ENCODE peak calls at places on chromosomes 5 and 9, in eight cellular contexts. One of them, this sample, is unnamed.
A peak's percentile ranks its signal among the peaks of the same experiment; 100 is the strongest.

GRCh38 chr5:169126376-169127043 is 174.4 kb downstream of the SLIT3 start:
- DNase-seq in left ventricle myocardium inferior: no peak
- DNase-seq in NCI-H510A treated with DMSO at 0.1 percent for 48 hours: no peak
- DNase-seq in psoas muscle: no peak
- DNase-seq in fibroblast of lung: no peak
- DNase-seq in RWPE1: no peak
- DNase-seq in H54: no peak
- DNase-seq in GM12891: no peak
- DNase-seq in this sample: no peak

GRCh38 chr5:142425286-142426065 is 100.7 kb upstream of the SPRY4 start:
- DNase-seq in left ventricle myocardium inferior: no peak
- DNase-seq in NCI-H510A treated with DMSO at 0.1 percent for 48 hours: no peak
- DNase-seq in psoas muscle: no peak
- DNase-seq in fibroblast of lung: peak; percentile 73
- DNase-seq in RWPE1: no peak
- DNase-seq in H54: no peak
- DNase-seq in GM12891: no peak
- DNase-seq in this sample: no peak

GRCh38 chr9:71249729-71250317 is 128.4 kb upstream of the TRPM3 start:
- DNase-seq in left ventricle myocardium inferior: no peak
- DNase-seq in NCI-H510A treated with DMSO at 0.1 percent for 48 hours: peak; percentile 53
- DNase-seq in psoas muscle: no peak
- DNase-seq in fibroblast of lung: peak; percentile 75
- DNase-seq in RWPE1: peak; percentile 75
- DNase-seq in H54: peak; percentile 43
- DNase-seq in GM12891: peak; percentile 3
- DNase-seq in this sample: peak; percentile 2

GRCh38 chr9:107292811-107293554 is 9.9 kb downstream of the RAD23B start:
- DNase-seq in left ventricle myocardium inferior: no peak
- DNase-seq in NCI-H510A treated with DMSO at 0.1 percent for 48 hours: no peak
- DNase-seq in psoas muscle: no peak
- DNase-seq in fibroblast of lung: no peak
- DNase-seq in RWPE1: no peak
- DNase-seq in H54: no peak
- DNase-seq in GM12891: no peak
- DNase-seq in this sample: no peak

GRCh38 chr5:64144429-64145215 is 21.0 kb upstream of the RNF180 start:
- DNase-seq in left ventricle myocardium inferior: no peak
- DNase-seq in NCI-H510A treated with DMSO at 0.1 percent for 48 hours: no peak
- DNase-seq in psoas muscle: no peak
- DNase-seq in fibroblast of lung: peak; percentile 41
- DNase-seq in RWPE1: peak; percentile 43
- DNase-seq in H54: no peak
- DNase-seq in GM12891: no peak
- DNase-seq in this sample: no peak

GRCh38 chr9:72592501-72593403 is 71.3 kb downstream of the TMC1 start:
- DNase-seq in left ventricle myocardium inferior: no peak
- DNase-seq in NCI-H510A treated with DMSO at 0.1 percent for 48 hours: peak; percentile 77
- DNase-seq in psoas muscle: no peak
- DNase-seq in fibroblast of lung: peak; percentile 80
- DNase-seq in RWPE1: peak; percentile 58
- DNase-seq in H54: peak; percentile 51
- DNase-seq in GM12891: no peak
- DNase-seq in this sample: no peak

GRCh38 chr5:98301567-98301966 is 471.9 kb upstream of the RGMB start:
- DNase-seq in left ventricle myocardium inferior: no peak
- DNase-seq in NCI-H510A treated with DMSO at 0.1 percent for 48 hours: no peak
- DNase-seq in psoas muscle: no peak
- DNase-seq in fibroblast of lung: no peak
- DNase-seq in RWPE1: no peak
- DNase-seq in H54: no peak
- DNase-seq in GM12891: no peak
- DNase-seq in this sample: no peak

GRCh38 chr5:776862-777711 is 7.4 kb downstream of the ZDHHC11B start:
- DNase-seq in left ventricle myocardium inferior: no peak
- DNase-seq in NCI-H510A treated with DMSO at 0.1 percent for 48 hours: no peak
- DNase-seq in psoas muscle: no peak
- DNase-seq in fibroblast of lung: no peak
- DNase-seq in RWPE1: no peak
- DNase-seq in H54: no peak
- DNase-seq in GM12891: no peak
- DNase-seq in this sample: no peak

GRCh38 chr5:33526755-33527154 is 86.0 kb downstream of the TARS1 start:
- DNase-seq in left ventricle myocardium inferior: no peak
- DNase-seq in NCI-H510A treated with DMSO at 0.1 percent for 48 hours: no peak
- DNase-seq in psoas muscle: no peak
- DNase-seq in fibroblast of lung: no peak
- DNase-seq in RWPE1: no peak
- DNase-seq in H54: no peak
- DNase-seq in GM12891: no peak
- DNase-seq in this sample: no peak

GRCh38 chr5:154329519-154329918 is 116.3 kb upstream of the SAP30L start:
- DNase-seq in left ventricle myocardium inferior: no peak
- DNase-seq in NCI-H510A treated with DMSO at 0.1 percent for 48 hours: no peak
- DNase-seq in psoas muscle: no peak
- DNase-seq in fibroblast of lung: no peak
- DNase-seq in RWPE1: no peak
- DNase-seq in H54: no peak
- DNase-seq in GM12891: no peak
- DNase-seq in this sample: no peak

GRCh38 chr5:15528476-15528875 is 28.5 kb downstream of the FBXL7 start:
- DNase-seq in left ventricle myocardium inferior: no peak
- DNase-seq in NCI-H510A treated with DMSO at 0.1 percent for 48 hours: no peak
- DNase-seq in psoas muscle: no peak
- DNase-seq in fibroblast of lung: no peak
- DNase-seq in RWPE1: no peak
- DNase-seq in H54: no peak
- DNase-seq in GM12891: no peak
- DNase-seq in this sample: no peak

GRCh38 chr5:907366-907765 is 14.7 kb downstream of the TRIP13 start:
- DNase-seq in left ventricle myocardium inferior: no peak
- DNase-seq in NCI-H510A treated with DMSO at 0.1 percent for 48 hours: no peak
- DNase-seq in psoas muscle: no peak
- DNase-seq in fibroblast of lung: no peak
- DNase-seq in RWPE1: no peak
- DNase-seq in H54: no peak
- DNase-seq in GM12891: no peak
- DNase-seq in this sample: no peak

GRCh38 chr9:90835206-90835605 is 33.6 kb downstream of the SYK start:
- DNase-seq in left ventricle myocardium inferior: no peak
- DNase-seq in NCI-H510A treated with DMSO at 0.1 percent for 48 hours: no peak
- DNase-seq in psoas muscle: no peak
- DNase-seq in fibroblast of lung: peak; percentile 2
- DNase-seq in RWPE1: no peak
- DNase-seq in H54: no peak
- DNase-seq in GM12891: no peak
- DNase-seq in this sample: no peak

GRCh38 chr5:119105971-119106370 is 35.1 kb downstream of the DMXL1 start:
- DNase-seq in left ventricle myocardium inferior: no peak
- DNase-seq in NCI-H510A treated with DMSO at 0.1 percent for 48 hours: no peak
- DNase-seq in psoas muscle: no peak
- DNase-seq in fibroblast of lung: no peak
- DNase-seq in RWPE1: no peak
- DNase-seq in H54: no peak
- DNase-seq in GM12891: no peak
- DNase-seq in this sample: no peak

GRCh38 chr9:112694910-112695555 is 22.9 kb downstream of the INIP start:
- DNase-seq in left ventricle myocardium inferior: no peak
- DNase-seq in NCI-H510A treated with DMSO at 0.1 percent for 48 hours: no peak
- DNase-seq in psoas muscle: no peak
- DNase-seq in fibroblast of lung: peak; percentile 45
- DNase-seq in RWPE1: no peak
- DNase-seq in H54: no peak
- DNase-seq in GM12891: no peak
- DNase-seq in this sample: no peak

GRCh38 chr5:31280210-31280609 is 86.7 kb downstream of the CDH6 start:
- DNase-seq in left ventricle myocardium inferior: no peak
- DNase-seq in NCI-H510A treated with DMSO at 0.1 percent for 48 hours: no peak
- DNase-seq in psoas muscle: no peak
- DNase-seq in fibroblast of lung: no peak
- DNase-seq in RWPE1: no peak
- DNase-seq in H54: no peak
- DNase-seq in GM12891: no peak
- DNase-seq in this sample: no peak

GRCh38 chr5:74063821-74064598 is 438.0 kb downstream of the ARHGEF28 start:
- DNase-seq in left ventricle myocardium inferior: no peak
- DNase-seq in NCI-H510A treated with DMSO at 0.1 percent for 48 hours: no peak
- DNase-seq in psoas muscle: no peak
- DNase-seq in fibroblast of lung: peak; percentile 40
- DNase-seq in RWPE1: peak; percentile 57
- DNase-seq in H54: peak; percentile 21
- DNase-seq in GM12891: no peak
- DNase-seq in this sample: no peak

GRCh38 chr9:21690561-21690960 is 111.9 kb upstream of the MTAP start:
- DNase-seq in left ventricle myocardium inferior: no peak
- DNase-seq in NCI-H510A treated with DMSO at 0.1 percent for 48 hours: no peak
- DNase-seq in psoas muscle: no peak
- DNase-seq in fibroblast of lung: no peak
- DNase-seq in RWPE1: no peak
- DNase-seq in H54: no peak
- DNase-seq in GM12891: no peak
- DNase-seq in this sample: no peak

GRCh38 chr5:92402045-92402444 is 1018.9 kb upstream of the ARRDC3 start:
- DNase-seq in left ventricle myocardium inferior: no peak
- DNase-seq in NCI-H510A treated with DMSO at 0.1 percent for 48 hours: no peak
- DNase-seq in psoas muscle: no peak
- DNase-seq in fibroblast of lung: peak; percentile 6
- DNase-seq in RWPE1: no peak
- DNase-seq in H54: no peak
- DNase-seq in GM12891: no peak
- DNase-seq in this sample: no peak

GRCh38 chr5:9278925-9279603 is 266.8 kb downstream of the SEMA5A start:
- DNase-seq in left ventricle myocardium inferior: no peak
- DNase-seq in NCI-H510A treated with DMSO at 0.1 percent for 48 hours: no peak
- DNase-seq in psoas muscle: no peak
- DNase-seq in fibroblast of lung: no peak
- DNase-seq in RWPE1: no peak
- DNase-seq in H54: no peak
- DNase-seq in GM12891: no peak
- DNase-seq in this sample: no peak

GRCh38 chr5:9888517-9888916 is 258.4 kb upstream of the TAS2R1 start:
- DNase-seq in left ventricle myocardium inferior: no peak
- DNase-seq in NCI-H510A treated with DMSO at 0.1 percent for 48 hours: no peak
- DNase-seq in psoas muscle: no peak
- DNase-seq in fibroblast of lung: peak; percentile 80
- DNase-seq in RWPE1: peak; percentile 58
- DNase-seq in H54: no peak
- DNase-seq in GM12891: no peak
- DNase-seq in this sample: no peak

GRCh38 chr5:172410160-172410559 is 44.2 kb downstream of the SH3PXD2B start:
- DNase-seq in left ventricle myocardium inferior: no peak
- DNase-seq in NCI-H510A treated with DMSO at 0.1 percent for 48 hours: no peak
- DNase-seq in psoas muscle: no peak
- DNase-seq in fibroblast of lung: peak; percentile 75
- DNase-seq in RWPE1: no peak
- DNase-seq in H54: no peak
- DNase-seq in GM12891: no peak
- DNase-seq in this sample: no peak